ENCODE peak calls at places on chromosome 16, in eight cellular contexts. C is psoas muscle; Q is HCT116; P is CD8-positive, alpha-beta memory T cell; Z is stomach; V is body of pancreas; H is prostate gland; G is A673. D is an unnamed sample.

GRCh38 chr16:67529639-67530012 is 997 bp downstream of the RIPOR1 start:
- DNase-seq in C (no peak), Q (no peak), P (no peak), Z (no peak), V (peak; percentile 34), H (no peak), G (no peak), D (no peak)

GRCh38 chr16:65012357-65012756 is 109.5 kb downstream of the CDH11 start:
- DNase-seq in C (no peak), Q (no peak), P (no peak), Z (no peak), V (no peak), H (no peak), G (peak; percentile 38), D (no peak)

GRCh38 chr16:56551796-56552738 is 12.8 kb upstream of the MT4 start:
- DNase-seq in C (no peak), Q (no peak), P (no peak), Z (peak; percentile 59), V (peak; percentile 39), H (peak; percentile 91), G (no peak), D (peak; percentile 64)

GRCh38 chr16:17470002-17470870 is 524 bp downstream of the XYLT1 start:
- DNase-seq in C (peak; percentile 21), Q (no peak), P (peak; percentile 5), Z (no peak), V (peak; percentile 26), H (no peak), G (no peak), D (peak; percentile 30)

GRCh38 chr16:21950782-21951521 is 2.2 kb upstream of the UQCRC2 start:
- DNase-seq in C (no peak), Q (peak; percentile 36), P (no peak), Z (no peak), V (no peak), H (no peak), G (peak; percentile 52), D (peak; percentile 46)

GRCh38 chr16:63938661-63939060 is 1183.2 kb downstream of the CDH11 start:
- DNase-seq in C (no peak), Q (no peak), P (no peak), Z (no peak), V (no peak), H (no peak), G (no peak), D (no peak)

GRCh38 chr16:57743458-57743857 is 7.9 kb downstream of the KATNB1 start:
- DNase-seq in C (no peak), Q (no peak), P (no peak), Z (no peak), V (no peak), H (no peak), G (no peak), D (no peak)

GRCh38 chr16:72715267-72715666 is 332.7 kb downstream of the ZFHX3 start:
- DNase-seq in C (no peak), Q (no peak), P (no peak), Z (no peak), V (no peak), H (no peak), G (no peak), D (no peak)

GRCh38 chr16:10661737-10662136 is 33.0 kb downstream of the TEKT5 start:
- DNase-seq in C (no peak), Q (no peak), P (no peak), Z (no peak), V (no peak), H (no peak), G (no peak), D (no peak)

GRCh38 chr16:12201216-12201615 is 224.7 kb downstream of the SNX29 start:
- DNase-seq in C (no peak), Q (no peak), P (no peak), Z (no peak), V (no peak), H (no peak), G (no peak), D (no peak)

GRCh38 chr16:48353565-48354163 is 31.5 kb downstream of the SIAH1 start:
- DNase-seq in C (no peak), Q (peak; percentile 51), P (peak; percentile 47), Z (peak; percentile 63), V (peak; percentile 61), H (peak; percentile 44), G (peak; percentile 91), D (peak; percentile 83)

GRCh38 chr16:28607116-28607623 is 2.7 kb downstream of the SULT1A1 start:
- DNase-seq in C (no peak), Q (no peak), P (no peak), Z (no peak), V (no peak), H (no peak), G (no peak), D (no peak)

GRCh38 chr16:7148606-7149005 is 184.0 kb upstream of the RBFOX1 start:
- DNase-seq in C (no peak), Q (no peak), P (no peak), Z (no peak), V (no peak), H (no peak), G (no peak), D (no peak)

GRCh38 chr16:22787456-22788189 is 26.3 kb upstream of the HS3ST2 start:
- DNase-seq in C (no peak), Q (no peak), P (no peak), Z (no peak), V (no peak), H (peak; percentile 29), G (peak; percentile 46), D (no peak)

GRCh38 chr16:27703121-27703520 is 153.2 kb downstream of the KATNIP start:
- DNase-seq in C (no peak), Q (no peak), P (no peak), Z (no peak), V (no peak), H (no peak), G (no peak), D (no peak)

GRCh38 chr16:77905356-77905920 is 116.9 kb upstream of the CLEC3A start:
- DNase-seq in C (no peak), Q (no peak), P (no peak), Z (no peak), V (no peak), H (no peak), G (no peak), D (no peak)

GRCh38 chr16:84527486-84528269 is 23.2 kb upstream of the MEAK7 start:
- DNase-seq in C (no peak), Q (no peak), P (no peak), Z (no peak), V (no peak), H (no peak), G (no peak), D (no peak)

GRCh38 chr16:87585452-87586200 is 16.7 kb upstream of the JPH3 start:
- DNase-seq in C (no peak), Q (no peak), P (no peak), Z (no peak), V (no peak), H (no peak), G (no peak), D (no peak)

GRCh38 chr16:83878838-83879237 is 20.1 kb upstream of the MLYCD start:
- DNase-seq in C (no peak), Q (peak; percentile 52), P (no peak), Z (no peak), V (no peak), H (peak; percentile 16), G (peak; percentile 71), D (peak; percentile 41)

GRCh38 chr16:50067290-50067853 is 1.6 kb downstream of the HEATR3 start:
- DNase-seq in C (no peak), Q (peak; percentile 22), P (no peak), Z (no peak), V (no peak), H (no peak), G (peak; percentile 82), D (peak; percentile 11)
- H3K4me3 ChIP-seq in C (peak overlapping the region; percentile 91), Q (peak overlapping the region; percentile 81), P (no peak overlapping the region), Z (peak overlapping the region; percentile 86), V (no peak overlapping the region), H (no peak overlapping the region), G (peak overlapping the region; percentile 78), D (no peak overlapping the region)

GRCh38 chr16:85612191-85612800 is 826 bp upstream of the GSE1 start:
- DNase-seq in C (peak; percentile 88), Q (peak; percentile 94), P (peak; percentile 18), Z (peak; percentile 88), V (peak; percentile 95), H (peak; percentile 87), G (peak; percentile 85), D (peak; percentile 82)
- H3K27ac ChIP-seq in C (peak overlapping the region; percentile 99), Q (peak overlapping the region; percentile 98), P (peak overlapping the region; percentile 65), Z (peak overlapping the region; percentile 93), V (peak overlapping the region; percentile 97), H (peak overlapping the region; percentile 95), G (peak overlapping the region; percentile 90), D (peak overlapping the region; percentile 88)

GRCh38 chr16:31268891-31269290 is 9.1 kb downstream of the ITGAM start:
- DNase-seq in C (no peak), Q (no peak), P (no peak), Z (no peak), V (no peak), H (no peak), G (no peak), D (no peak)

GRCh38 chr16:31268033-31268365 is 8.2 kb downstream of the ITGAM start:
- DNase-seq in C (no peak), Q (no peak), P (no peak), Z (no peak), V (no peak), H (no peak), G (no peak), D (no peak)

GRCh38 chr16:31265329-31266245 is 5.8 kb downstream of the ITGAM start:
- DNase-seq in C (peak; percentile 19), Q (no peak), P (peak; percentile 62), Z (peak; percentile 30), V (peak; percentile 42), H (no peak), G (peak; percentile 15), D (no peak)

GRCh38 chr16:31269541-31269940 is 9.8 kb downstream of the ITGAM start:
- DNase-seq in C (no peak), Q (no peak), P (no peak), Z (no peak), V (no peak), H (no peak), G (no peak), D (no peak)

DNA sequence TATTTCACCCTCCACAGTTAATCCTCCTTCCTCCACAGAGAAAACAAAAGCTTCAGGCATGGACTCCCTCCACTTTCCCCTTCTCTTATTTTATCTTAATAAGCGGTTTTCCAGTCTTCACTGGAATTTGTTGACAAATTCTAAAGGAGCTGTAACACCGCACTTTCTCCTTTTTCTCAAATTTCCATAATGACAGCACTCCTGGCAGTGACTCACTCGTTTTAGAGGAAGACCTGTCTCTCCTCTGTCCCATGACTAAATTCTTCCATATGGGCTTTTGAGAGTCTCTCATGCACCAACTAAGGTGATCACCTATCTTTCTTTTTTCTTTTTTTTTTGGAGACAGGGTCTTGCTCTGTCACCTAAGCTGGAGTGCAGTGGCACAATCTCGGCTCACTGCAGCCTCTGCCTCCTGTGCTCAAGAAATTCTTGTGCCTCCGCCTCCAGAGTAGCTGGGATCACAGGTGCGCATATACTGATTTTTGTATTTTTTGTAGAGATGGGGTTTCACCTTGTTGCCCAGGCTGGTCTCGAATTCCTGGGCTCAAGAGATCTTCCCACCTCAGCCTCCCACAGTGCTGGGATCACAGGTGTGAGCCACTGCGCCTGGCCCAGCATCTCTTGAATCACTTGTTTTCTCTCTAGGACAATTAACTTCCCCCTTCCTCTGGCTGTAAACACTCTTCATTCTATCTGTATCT is 7.7 kb downstream of the ITGAM start:
- DNase-seq in C (no peak), Q (no peak), P (no peak), Z (no peak), V (no peak), H (no peak), G (no peak), D (no peak)
- H3K27me3 ChIP-seq in C (no peaks in the 10 kb centered on the region), Q (no peaks in the 10 kb centered on the region), P (no peaks in the 10 kb centered on the region), Z (no peaks in the 10 kb centered on the region), V (no peaks in the 10 kb centered on the region), H (no peaks in the 10 kb centered on the region), G (no peaks in the 10 kb centered on the region), D (no peaks in the 10 kb centered on the region)

GRCh38 chr16:79286646-79287423 is 313.7 kb downstream of the MAF start:
- DNase-seq in C (peak; percentile 30), Q (no peak), P (no peak), Z (peak; percentile 49), V (peak; percentile 71), H (peak; percentile 17), G (peak; percentile 38), D (peak; percentile 61)
- H3K4me3 ChIP-seq in C (peak overlapping the region; percentile 45), Q (no peak overlapping the region), P (peak overlapping the region; percentile 46), Z (peak overlapping the region; percentile 25), V (no peak overlapping the region), H (no peak overlapping the region), G (peak overlapping the region; percentile 1), D (peak overlapping the region; percentile 29)

D was measured in small intestine.